ENCODE peak calls at places on chromosomes 4 and X, in six cellular contexts. S is colonic mucosa; A is CD4-positive, CD25-positive, alpha-beta regulatory T cell; H is sigmoid colon; G is fibroblast of lung; P is uterus. W is an unnamed sample. For H3K27me3 and H3K36me3, the result is how much of the 10 kb centered on the place peaks cover.

GRCh38 chr4:94525993-94526740 is 74.4 kb downstream of the PDLIM5 start:
- DNase-seq in S (no peak), H (no peak), A (no peak), P (no peak), G (peak), W (no peak)

GRCh38 chr4:76872556-76872955 is 25.4 kb downstream of the SOWAHB start:
- DNase-seq in H (no peak), G (peak), S (no peak), P (no peak), A (no peak), W (no peak)

GRCh38 chr4:151968643-151969042 is 207.8 kb upstream of the GATB start:
- DNase-seq in P (no peak), S (no peak), G (no peak), A (no peak), H (no peak), W (no peak)

GRCh38 chr4:47839259-47839658 is 1.4 kb upstream of the CORIN start:
- DNase-seq in P (peak), S (no peak), A (peak), H (no peak), G (peak), W (peak)

GRCh38 chr4:87506974-87507701 is 22.0 kb downstream of the SPARCL1 start:
- DNase-seq in G (peak), P (no peak), H (no peak), S (no peak), A (no peak), W (no peak)

GRCh38 chr4:151319490-151319889 is 5.9 kb downstream of the SH3D19 start:
- DNase-seq in H (no peak), P (no peak), S (no peak), A (no peak), G (no peak), W (no peak)

GRCh38 chr4:144583658-144584057 is 62.3 kb upstream of the HHIP start:
- DNase-seq in A (no peak), P (no peak), H (no peak), G (peak), S (no peak), W (no peak)

GRCh38 chrX:91331476-91331875 is 103.2 kb upstream of the PABPC5 start:
- DNase-seq in A (no peak), H (no peak), S (no peak), G (no peak), P (no peak), W (no peak)

GRCh38 chr4:73103799-73104503 is 34.4 kb upstream of the COX18 start:
- DNase-seq in P (no peak), H (no peak), G (peak), S (no peak), A (no peak), W (no peak)

GRCh38 chrX:148928803-148929202 is 428.4 kb downstream of the AFF2 start:
- DNase-seq in S (no peak), A (no peak), P (no peak), G (peak), H (no peak), W (no peak)

GRCh38 chrX:49838374-49838773 is 9.3 kb downstream of the PAGE4 start:
- DNase-seq in H (no peak), P (no peak), A (peak), G (peak), S (peak), W (no peak)

GRCh38 chrX:152819271-152819670 is 11.3 kb downstream of the CETN2 start:
- DNase-seq in G (no peak), A (no peak), P (no peak), S (no peak), H (no peak), W (no peak)

GRCh38 chrX:1673337-1673736 is 58.5 kb downstream of the ASMT start:
- DNase-seq in A (peak), S (peak), H (no peak), P (no peak), G (no peak), W (no peak)

GRCh38 chr4:72631296-72631695 is 62.3 kb upstream of the ADAMTS3 start:
- DNase-seq in P (peak), A (no peak), G (peak), H (peak), S (no peak), W (no peak)

GRCh38 chr4:143337600-143338287 is 1.1 kb downstream of the GAB1 start:
- DNase-seq in A (no peak), P (peak), H (peak), S (peak), G (peak), W (no peak)

GRCh38 chr4:29326004-29326403 is 1394.2 kb upstream of the PCDH7 start:
- DNase-seq in H (no peak), S (no peak), A (no peak), P (no peak), G (no peak), W (no peak)

GRCh38 chrX:14529288-14529989 is at the start of gene GLRA2:
- DNase-seq in P (no peak), S (peak), G (peak), H (peak), A (no peak), W (no peak)

GRCh38 chr4:123553279-123553678 is 156.7 kb downstream of the SPRY1 start:
- DNase-seq in H (no peak), P (no peak), A (no peak), S (no peak), G (no peak), W (no peak)

GRCh38 chrX:31423575-31424284 is 351.9 kb upstream of the FTHL17 start:
- DNase-seq in P (peak), A (no peak), H (no peak), S (peak), G (peak), W (no peak)

GRCh38 chrX:110846071-110846470 is 50.5 kb upstream of the CHRDL1 start:
- DNase-seq in H (no peak), P (no peak), G (peak), S (no peak), A (no peak), W (no peak)

GRCh38 chrX:114584434-114584943 is 603 bp downstream of the HTR2C start:
- DNase-seq in A (no peak), H (no peak), G (no peak), S (no peak), P (no peak), W (no peak)

GRCh38 chr4:2781911-2782310 is 11.0 kb upstream of the SH3BP2 start:
- DNase-seq in G (no peak), P (no peak), A (no peak), H (peak), S (no peak), W (no peak)

GRCh38 chr4:95505149-95505548 is 43.6 kb downstream of the UNC5C start:
- DNase-seq in A (no peak), S (no peak), H (no peak), G (peak), P (no peak), W (no peak)

GRCh38 chr4:98522062-98522461 is 136.3 kb downstream of the TSPAN5 start:
- DNase-seq in P (no peak), S (no peak), G (no peak), H (no peak), A (no peak), W (no peak)

GRCh38 chrX:54808109-54808604 is 612 bp downstream of the MAGED2 start:
- DNase-seq in S (peak), G (peak), P (peak), H (peak), A (no peak), W (no peak)

GRCh38 chr4:82431026-82431745 is 796 bp downstream of the ENOPH1 start:
- DNase-seq in P (no peak), G (peak), H (no peak), A (peak), S (peak), W (peak)

GRCh38 chr4:10172278-10173038 is 55.9 kb upstream of the WDR1 start:
- DNase-seq in G (no peak), H (no peak), A (no peak), P (no peak), S (no peak), W (no peak)

GRCh38 chr4:123832173-123833026 is 435.8 kb downstream of the SPRY1 start:
- DNase-seq in A (no peak), H (peak), S (no peak), P (peak), G (peak), W (no peak)

GRCh38 chr4:75698162-75698962 is 25.2 kb upstream of the G3BP2 start:
- DNase-seq in P (no peak), A (no peak), G (no peak), H (no peak), S (no peak), W (peak)

GRCh38 chr4:83751336-83751949 is 215.5 kb downstream of the GPAT3 start:
- DNase-seq in G (peak), H (no peak), A (no peak), P (no peak), S (no peak), W (no peak)

GRCh38 chr4:146122398-146122797 is 53.1 kb upstream of the LSM6 start:
- DNase-seq in A (no peak), H (no peak), P (no peak), G (no peak), S (no peak), W (no peak)

GRCh38 chr4:948936-949300 is 16.7 kb downstream of the TMEM175 start:
- DNase-seq in H (peak), G (no peak), A (no peak), S (no peak), P (no peak), W (no peak)

GRCh38 chr4:76665139-76665538 is 230.1 kb downstream of the SHROOM3 start:
- DNase-seq in G (peak), P (no peak), A (no peak), H (no peak), S (peak), W (no peak)

GRCh38 chr4:5812506-5813229 is 80.2 kb downstream of the CRMP1 start:
- DNase-seq in H (peak), S (peak), P (peak), G (peak), A (peak), W (no peak)

GRCh38 chrX:36087366-36087765 is 167.8 kb downstream of the CFAP47 start:
- DNase-seq in S (no peak), H (no peak), A (no peak), P (no peak), G (no peak), W (no peak)

GRCh38 chrX:113512700-113513395 is 672.2 kb upstream of the AMOT start:
- DNase-seq in G (peak), A (no peak), P (no peak), H (no peak), S (no peak), W (no peak)

GRCh38 chr4:147160908-147161513 is 215.3 kb upstream of the TTC29 start:
- DNase-seq in H (no peak), A (no peak), S (peak), G (peak), P (no peak), W (no peak)

DNA sequence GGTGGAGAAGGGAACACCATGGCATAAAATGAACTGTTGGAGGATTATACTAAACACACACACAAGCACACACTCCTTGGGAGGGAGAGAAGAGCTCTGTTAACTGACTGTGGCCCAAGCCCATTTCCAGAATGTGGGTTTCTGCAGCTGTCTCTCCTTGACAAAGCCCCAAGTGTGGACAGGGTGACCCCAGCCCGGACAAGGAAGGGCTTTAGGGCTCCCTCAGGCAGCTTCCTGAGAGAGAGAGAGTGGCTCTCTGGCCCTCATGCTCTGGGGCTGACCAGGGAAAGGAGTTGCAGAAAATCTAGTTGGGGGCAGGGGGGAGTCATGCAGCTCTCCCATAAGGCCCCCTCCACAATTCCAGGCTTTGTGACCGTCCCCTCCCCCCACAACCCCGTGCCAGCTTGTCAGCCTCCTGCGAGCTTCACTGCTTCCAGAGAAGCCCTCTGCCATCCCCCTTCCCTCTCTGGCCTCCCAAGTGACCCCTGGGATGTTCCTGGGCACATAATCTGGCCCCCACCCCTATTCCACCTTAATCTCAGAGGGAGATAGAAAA is 590 bp downstream of the ARHGEF9 start:
- DNase-seq in H (no peak), A (no peak), G (no peak), P (no peak), S (peak), W (no peak)
- H3K4me3 ChIP-seq in H (peak), A (no peak), G (no peak), P (peak), S (peak), W (no peak)

DNA sequence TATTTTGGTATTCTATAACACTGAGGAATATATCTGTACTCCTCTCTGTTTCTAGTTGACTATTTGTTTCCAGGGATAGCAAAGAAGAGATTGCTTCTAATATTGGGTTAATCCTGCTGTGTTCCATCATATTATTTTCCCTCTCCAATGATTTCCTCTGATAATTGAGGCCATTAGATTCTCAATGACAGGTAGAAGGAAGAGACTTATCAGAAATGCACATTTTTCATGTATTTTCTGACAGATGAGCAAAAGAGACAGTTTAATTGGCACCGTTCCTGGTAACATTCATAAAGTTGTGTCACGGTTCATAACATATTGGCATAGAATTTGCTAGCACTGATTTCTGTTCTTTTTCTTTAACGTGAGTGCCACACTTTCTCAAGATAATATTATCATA is 58.2 kb downstream of the NRK start:
- DNase-seq in H (no peak), A (no peak), P (no peak), G (no peak), S (no peak), W (no peak)
- H3K27me3 ChIP-seq in H (under half), A (under half), P (under half), G (under half), S (under half), W (under half)

GRCh38 chr4:142202404-142203332 is 566.3 kb downstream of the IL15 start:
- DNase-seq in H (no peak), P (no peak), S (no peak), G (no peak), A (no peak), W (peak)
- H3K36me3 ChIP-seq in H (under half), P (under half), S (under half), G (under half), A (under half), W (under half)

GRCh38 chrX:40167240-40168182 is 69.8 kb upstream of the BCOR start:
- DNase-seq in G (no peak), S (peak), H (peak), P (peak), A (no peak), W (no peak)
- H3K4me3 ChIP-seq in G (peak), S (peak), H (peak), P (peak), A (peak), W (peak)

GRCh38 chr4:54091637-54092404 is 8.1 kb upstream of the GSX2 start:
- DNase-seq in H (peak), G (peak), A (peak), S (peak), P (peak), W (peak)
- H3K27me3 ChIP-seq in H (under half), G (under half), A (under half), S (half or more), P (under half), W (under half)

DNA sequence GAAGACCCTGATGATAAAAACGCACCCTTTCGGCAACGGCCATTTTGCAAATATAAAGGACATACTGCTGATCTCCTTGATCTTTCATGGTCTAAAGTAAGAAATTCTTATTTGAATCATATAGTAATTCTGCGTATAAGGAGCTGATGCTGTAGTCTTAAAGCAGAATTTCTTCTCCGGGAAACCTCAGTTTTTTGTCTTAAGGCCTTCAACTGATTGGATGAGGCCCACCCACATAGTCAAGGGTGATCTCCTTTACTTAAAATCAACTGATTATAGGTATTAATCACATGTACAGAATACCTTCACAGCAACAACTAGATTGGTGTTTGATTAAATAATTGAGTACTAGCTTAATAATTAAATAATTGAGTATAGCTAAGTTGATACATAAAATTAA is 62.8 kb upstream of the DOCK11 start:
- DNase-seq in A (no peak), S (no peak), G (no peak), H (no peak), P (no peak), W (no peak)
- H3K36me3 ChIP-seq in A (under half), S (under half), G (under half), H (under half), P (under half), W (under half)

DNA sequence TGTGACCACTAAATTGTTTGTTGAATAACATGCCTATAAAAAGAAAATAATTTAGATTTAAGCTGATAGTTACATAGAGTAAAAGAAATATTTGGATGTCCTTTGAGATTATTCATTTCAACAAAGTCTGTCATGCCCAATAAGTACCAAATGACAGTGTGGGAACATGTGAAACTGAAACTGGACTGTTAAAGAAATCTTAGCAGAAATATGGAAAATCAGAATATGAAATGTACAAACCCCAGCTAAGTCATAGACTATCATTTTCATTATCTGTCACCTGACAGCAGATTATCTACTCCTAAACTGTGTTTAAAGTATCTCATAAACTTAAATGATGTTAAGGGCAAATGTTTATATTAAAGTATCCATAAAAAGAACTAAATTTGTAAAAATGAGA is 437.8 kb upstream of the FAM241A start:
- DNase-seq in P (no peak), S (no peak), A (no peak), H (no peak), G (no peak), W (no peak)
- H3K4me3 ChIP-seq in P (no peak), S (no peak), A (no peak), H (no peak), G (no peak), W (no peak)

GRCh38 chr4:80189956-80190671 is 7.2 kb upstream of the PRDM8 start:
- DNase-seq in P (no peak), G (peak), H (no peak), S (no peak), A (no peak), W (no peak)

GRCh38 chr4:80187677-80188076 is 9.6 kb upstream of the PRDM8 start:
- DNase-seq in S (no peak), P (no peak), H (no peak), A (no peak), G (no peak), W (no peak)

GRCh38 chr4:80188801-80189458 is 8.4 kb upstream of the PRDM8 start:
- DNase-seq in P (no peak), H (no peak), G (no peak), S (no peak), A (no peak), W (no peak)

GRCh38 chr4:80189581-80189955 is 7.7 kb upstream of the PRDM8 start:
- DNase-seq in S (no peak), H (no peak), A (no peak), G (no peak), P (no peak), W (no peak)

GRCh38 chr4:80188457-80188800 is 8.9 kb upstream of the PRDM8 start:
- DNase-seq in A (no peak), S (no peak), G (no peak), H (no peak), P (no peak), W (no peak)
- H3K27me3 ChIP-seq in A (under half), S (under half), G (under half), H (under half), P (under half), W (under half)

GRCh38 chr4:165330071-165330470 is 2.6 kb downstream of the MSMO1 start:
- DNase-seq in S (no peak), A (no peak), P (no peak), H (no peak), G (no peak), W (no peak)

GRCh38 chr4:165331316-165331715 is 3.8 kb downstream of the MSMO1 start:
- DNase-seq in P (no peak), A (no peak), S (no peak), H (no peak), G (peak), W (no peak)

GRCh38 chr4:165332502-165332901 is 5.0 kb downstream of the MSMO1 start:
- DNase-seq in S (no peak), G (no peak), H (no peak), A (no peak), P (no peak), W (no peak)

GRCh38 chr4:165330666-165331065 is 3.2 kb downstream of the MSMO1 start:
- DNase-seq in G (no peak), A (no peak), H (no peak), P (no peak), S (no peak), W (no peak)

DNA sequence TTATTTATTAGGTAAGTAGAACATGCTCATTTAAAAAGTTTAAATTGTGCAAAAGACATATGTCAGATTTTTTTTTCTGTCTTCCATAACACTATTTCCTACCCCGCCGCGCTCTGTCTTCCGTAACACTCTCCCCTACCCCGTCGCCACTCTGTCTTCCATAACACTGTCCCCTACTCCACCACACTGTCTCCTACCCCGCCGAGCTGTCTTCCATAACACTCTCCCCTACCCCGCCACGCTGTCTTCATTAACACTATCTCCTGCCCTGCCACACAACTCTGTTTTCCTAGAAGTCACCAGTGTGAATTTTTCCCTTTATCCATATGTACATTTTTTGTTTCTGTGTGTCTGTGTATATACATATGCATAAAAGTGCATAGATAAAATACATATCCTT is 4.4 kb downstream of the MSMO1 start:
- DNase-seq in S (no peak), G (no peak), P (no peak), H (no peak), A (no peak), W (no peak)
- H3K36me3 ChIP-seq in S (under half), G (under half), P (under half), H (under half), A (under half), W (under half)